ENCODE peak calls at places on chromosomes 5 and 9, in six cellular contexts. A is HT1080; P is stimulated activated CD8-positive, alpha-beta memory T cell treated with anti-CD3 and anti-CD28 coated beads, Interleukin-12 subunit alpha, Interleukin-12 subunit beta, amount 100 ng/mL, for 4 hours; G is stromal cell of bone marrow; R is ovary; H is stimulated activated CD4-positive, alpha-beta T cell treated with anti-CD3 and anti-CD28 coated beads, Interleukin-2, amount 100 ng/mL, for 4 hours. U is an unnamed sample.

GRCh38 chr5:132455614-132456115 is 34.9 kb downstream of the IRF1 start:
- DNase-seq in G (no peak), A (no peak), P (no peak), H (no peak), R (no peak), U (no peak)

GRCh38 chr9:79611091-79611614 is 39.4 kb downstream of the TLE4 start:
- DNase-seq in G (peak), A (peak), R (no peak), H (no peak), P (no peak), U (no peak)

GRCh38 chr9:20771721-20772120 is 87.7 kb downstream of the FOCAD start:
- DNase-seq in H (no peak), R (no peak), G (no peak), A (no peak), P (no peak), U (no peak)

GRCh38 chr5:92364986-92365550 is 982.0 kb upstream of the ARRDC3 start:
- DNase-seq in R (no peak), P (no peak), A (no peak), H (no peak), G (peak), U (no peak)

GRCh38 chr9:129556576-129557191 is 64.2 kb downstream of the C9orf50 start:
- DNase-seq in H (no peak), P (no peak), A (no peak), G (no peak), R (peak), U (no peak)

GRCh38 chr5:117454716-117455212 is 880.1 kb upstream of the SEMA6A start:
- DNase-seq in G (peak), P (no peak), A (peak), R (peak), H (peak), U (peak)

GRCh38 chr5:1111727-1112289 is at the start of gene SLC12A7:
- DNase-seq in G (no peak), P (peak), R (peak), A (no peak), H (peak), U (peak)

GRCh38 chr5:162372265-162372664 is 304.7 kb downstream of the GABRG2 start:
- DNase-seq in R (no peak), A (no peak), G (no peak), H (no peak), P (no peak), U (no peak)

GRCh38 chr9:32570262-32570661 is 2.7 kb downstream of the NDUFB6 start:
- DNase-seq in R (no peak), H (no peak), P (no peak), A (no peak), G (no peak), U (no peak)

GRCh38 chr5:136295914-136296313 is 69.4 kb downstream of the TRPC7 start:
- DNase-seq in R (no peak), G (no peak), H (no peak), A (no peak), P (no peak), U (no peak)

GRCh38 chr9:114299286-114300152 is 23.4 kb upstream of the ORM1 start:
- DNase-seq in G (no peak), H (no peak), R (peak), P (no peak), A (no peak), U (no peak)

U was measured in RKO.